ENCODE peak calls at places on chromosomes 4 and X, in seven cellular contexts. One of them, this sample, is unnamed.
A peak's percentile ranks its signal among the peaks of the same experiment; 100 is the strongest.

GRCh38 chrX:68938244-68939004 is 109.6 kb downstream of the EFNB1 start:
- DNase-seq in K562: no peak
- DNase-seq in H1: no peak
- DNase-seq in GM12878: no peak
- DNase-seq in HepG2: no peak
- DNase-seq in SK-N-SH: no peak
- DNase-seq in GM12892: no peak
- DNase-seq in this sample: no peak

GRCh38 chrX:67700607-67701006 is 156.8 kb downstream of the AR start:
- DNase-seq in GM12892: no peak
- DNase-seq in K562: no peak
- DNase-seq in H1: no peak
- DNase-seq in SK-N-SH: no peak
- DNase-seq in GM12878: no peak
- DNase-seq in HepG2: no peak
- DNase-seq in this sample: no peak

GRCh38 chrX:154834562-154834961 is at the start of gene SMIM9:
- DNase-seq in HepG2: peak; percentile 8
- DNase-seq in GM12878: no peak
- DNase-seq in SK-N-SH: no peak
- DNase-seq in K562: no peak
- DNase-seq in GM12892: no peak
- DNase-seq in H1: no peak
- DNase-seq in this sample: no peak

GRCh38 chr4:52721968-52722814 is 29.0 kb downstream of the ERVMER34-1 start:
- DNase-seq in GM12892: peak; percentile 81
- DNase-seq in H1: peak; percentile 98
- DNase-seq in GM12878: peak; percentile 92
- DNase-seq in SK-N-SH: peak; percentile 95
- DNase-seq in K562: peak; percentile 16
- DNase-seq in HepG2: peak; percentile 81
- DNase-seq in this sample: peak; percentile 74

GRCh38 chr4:45172636-45173035 is 446.3 kb upstream of the GNPDA2 start:
- DNase-seq in HepG2: no peak
- DNase-seq in SK-N-SH: no peak
- DNase-seq in K562: no peak
- DNase-seq in H1: no peak
- DNase-seq in GM12878: no peak
- DNase-seq in GM12892: no peak
- DNase-seq in this sample: no peak

GRCh38 chrX:110310896-110311295 is 7.0 kb downstream of the AMMECR1 start:
- DNase-seq in K562: peak; percentile 21
- DNase-seq in HepG2: no peak
- DNase-seq in GM12892: peak; percentile 3
- DNase-seq in H1: no peak
- DNase-seq in GM12878: no peak
- DNase-seq in SK-N-SH: no peak
- DNase-seq in this sample: peak; percentile 3

GRCh38 chrX:136954930-136955329 is 74.4 kb upstream of the RBMX start:
- DNase-seq in HepG2: peak; percentile 6
- DNase-seq in GM12892: no peak
- DNase-seq in SK-N-SH: peak; percentile 27
- DNase-seq in H1: no peak
- DNase-seq in K562: peak; percentile 8
- DNase-seq in GM12878: no peak
- DNase-seq in this sample: no peak

GRCh38 chr4:71417150-71417549 is 78.3 kb downstream of the SLC4A4 start:
- DNase-seq in HepG2: no peak
- DNase-seq in GM12878: no peak
- DNase-seq in GM12892: no peak
- DNase-seq in SK-N-SH: no peak
- DNase-seq in H1: no peak
- DNase-seq in K562: no peak
- DNase-seq in this sample: no peak

GRCh38 chrX:8841911-8842310 is 40.7 kb upstream of the FAM9A start:
- DNase-seq in GM12892: no peak
- DNase-seq in K562: no peak
- DNase-seq in H1: no peak
- DNase-seq in SK-N-SH: no peak
- DNase-seq in HepG2: no peak
- DNase-seq in GM12878: no peak
- DNase-seq in this sample: no peak

GRCh38 chr4:110550260-110550659 is 72.6 kb downstream of the PITX2 start:
- DNase-seq in GM12878: no peak
- DNase-seq in HepG2: no peak
- DNase-seq in SK-N-SH: no peak
- DNase-seq in K562: no peak
- DNase-seq in H1: no peak
- DNase-seq in GM12892: no peak
- DNase-seq in this sample: no peak

GRCh38 chr4:3485011-3485881 is 22.1 kb downstream of the DOK7 start:
- DNase-seq in SK-N-SH: no peak
- DNase-seq in GM12878: no peak
- DNase-seq in H1: no peak
- DNase-seq in K562: no peak
- DNase-seq in HepG2: no peak
- DNase-seq in GM12892: no peak
- DNase-seq in this sample: no peak

GRCh38 chr4:138021116-138021820 is 220.9 kb downstream of the SLC7A11 start:
- DNase-seq in HepG2: no peak
- DNase-seq in GM12892: no peak
- DNase-seq in SK-N-SH: peak; percentile 11
- DNase-seq in K562: no peak
- DNase-seq in H1: no peak
- DNase-seq in GM12878: no peak
- DNase-seq in this sample: no peak

GRCh38 chrX:78314561-78314960 is 12.8 kb downstream of the CYSLTR1 start:
- DNase-seq in GM12892: no peak
- DNase-seq in SK-N-SH: no peak
- DNase-seq in HepG2: no peak
- DNase-seq in GM12878: no peak
- DNase-seq in K562: no peak
- DNase-seq in H1: no peak
- DNase-seq in this sample: no peak

GRCh38 chrX:7252013-7252610 is 104.2 kb upstream of the PUDP start:
- DNase-seq in GM12878: no peak
- DNase-seq in H1: no peak
- DNase-seq in SK-N-SH: no peak
- DNase-seq in HepG2: no peak
- DNase-seq in K562: no peak
- DNase-seq in GM12892: no peak
- DNase-seq in this sample: no peak

GRCh38 chrX:70208479-70208878 is 26.0 kb upstream of the AWAT1 start:
- DNase-seq in GM12878: no peak
- DNase-seq in H1: no peak
- DNase-seq in GM12892: no peak
- DNase-seq in HepG2: no peak
- DNase-seq in K562: no peak
- DNase-seq in SK-N-SH: no peak
- DNase-seq in this sample: no peak

GRCh38 chr4:182877326-182877883 is 39.8 kb downstream of the DCTD start:
- DNase-seq in K562: no peak
- DNase-seq in GM12892: no peak
- DNase-seq in GM12878: no peak
- DNase-seq in SK-N-SH: no peak
- DNase-seq in H1: no peak
- DNase-seq in HepG2: peak; percentile 87
- DNase-seq in this sample: no peak

GRCh38 chr4:182874946-182875345 is 42.2 kb downstream of the DCTD start:
- DNase-seq in GM12892: no peak
- DNase-seq in SK-N-SH: no peak
- DNase-seq in GM12878: no peak
- DNase-seq in HepG2: no peak
- DNase-seq in H1: no peak
- DNase-seq in K562: no peak
- DNase-seq in this sample: no peak

GRCh38 chr4:182875471-182875870 is 41.7 kb downstream of the DCTD start:
- DNase-seq in SK-N-SH: no peak
- DNase-seq in GM12878: no peak
- DNase-seq in HepG2: no peak
- DNase-seq in H1: no peak
- DNase-seq in GM12892: no peak
- DNase-seq in K562: no peak
- DNase-seq in this sample: no peak

GRCh38 chr4:182876427-182876826 is 40.8 kb downstream of the DCTD start:
- DNase-seq in GM12878: no peak
- DNase-seq in K562: no peak
- DNase-seq in H1: no peak
- DNase-seq in SK-N-SH: no peak
- DNase-seq in HepG2: no peak
- DNase-seq in GM12892: no peak
- DNase-seq in this sample: no peak

DNA sequence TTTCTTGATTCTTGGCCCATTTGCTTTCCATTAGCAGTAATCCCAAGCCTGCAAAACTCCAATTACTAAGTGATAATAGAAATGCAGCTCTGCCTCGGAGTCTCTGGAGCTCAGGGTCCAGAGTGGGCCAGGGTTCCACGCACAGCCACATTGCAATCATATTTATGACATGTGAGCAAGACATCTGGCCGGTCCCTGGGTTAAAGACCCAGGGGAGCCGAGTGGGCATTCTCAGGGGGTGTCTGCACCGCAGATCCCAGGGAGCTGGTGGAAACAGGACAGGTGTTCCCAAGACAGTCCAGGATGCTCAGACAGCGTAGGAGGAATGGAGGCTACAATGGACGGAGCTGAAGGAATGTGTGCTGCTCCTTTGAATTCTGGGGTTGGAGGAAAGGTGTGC is 41.2 kb downstream of the DCTD start:
- DNase-seq in HepG2: no peak
- DNase-seq in K562: no peak
- DNase-seq in SK-N-SH: no peak
- DNase-seq in H1: no peak
- DNase-seq in GM12892: no peak
- DNase-seq in GM12878: no peak
- DNase-seq in this sample: no peak
- TF ChIP-seq TAF1 in HepG2: no peak
- TF ChIP-seq TAF1 in K562: no peak
- TF ChIP-seq TAF1 in SK-N-SH: no peak
- TF ChIP-seq TAF1 in H1: no peak
- TF ChIP-seq TAF1 in GM12892: no peak
- TF ChIP-seq TAF1 in GM12878: no peak
- TF ChIP-seq TAF1 in this sample: no peak

DNA sequence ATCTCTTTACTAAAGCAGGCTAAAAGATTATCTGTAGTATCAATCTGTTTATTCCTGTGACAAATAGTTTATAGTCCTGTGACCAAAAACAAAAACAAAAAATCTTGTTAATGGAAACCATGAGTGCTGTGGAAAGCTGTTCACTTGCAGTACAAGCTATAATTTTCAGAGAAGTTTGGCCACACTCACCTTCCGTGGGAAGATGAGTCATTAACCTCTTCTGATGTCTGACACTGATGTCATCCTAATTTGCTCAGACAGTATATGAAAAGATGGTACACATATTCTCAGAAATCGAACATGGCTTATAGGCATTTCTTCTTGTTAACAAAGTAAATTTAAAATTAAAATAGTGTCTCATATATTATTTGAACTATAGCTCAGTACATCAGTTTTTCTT is 19.9 kb upstream of the ENPP6 start:
- DNase-seq in SK-N-SH: no peak
- DNase-seq in HepG2: no peak
- DNase-seq in K562: no peak
- DNase-seq in GM12892: no peak
- DNase-seq in H1: no peak
- DNase-seq in GM12878: no peak
- DNase-seq in this sample: no peak
- TF ChIP-seq TAF1 in SK-N-SH: no peak
- TF ChIP-seq TAF1 in HepG2: no peak
- TF ChIP-seq TAF1 in K562: no peak
- TF ChIP-seq TAF1 in GM12892: no peak
- TF ChIP-seq TAF1 in H1: no peak
- TF ChIP-seq TAF1 in GM12878: no peak
- TF ChIP-seq TAF1 in this sample: no peak

DNA sequence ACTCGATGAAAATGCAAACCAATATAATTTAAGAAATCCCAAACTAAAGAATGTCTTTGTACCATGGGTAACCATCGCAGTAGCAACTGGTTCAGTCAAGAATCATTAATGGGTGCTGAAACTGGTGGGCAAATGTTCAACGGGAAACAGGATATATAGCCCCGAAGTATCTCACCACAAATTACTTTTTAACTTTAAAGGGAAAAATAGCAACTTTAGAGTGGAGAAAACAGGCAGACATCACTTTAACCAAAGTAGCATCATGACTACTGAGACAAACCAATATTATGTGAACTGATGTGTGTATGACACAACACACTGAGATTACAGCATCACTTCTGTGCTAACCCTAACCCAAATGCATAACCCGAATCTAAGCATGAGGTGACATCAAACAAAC is 33.8 kb upstream of the SLAIN2 start:
- DNase-seq in SK-N-SH: no peak
- DNase-seq in GM12878: no peak
- DNase-seq in H1: no peak
- DNase-seq in GM12892: no peak
- DNase-seq in HepG2: no peak
- DNase-seq in K562: no peak
- DNase-seq in this sample: no peak
- TF ChIP-seq TAF1 in SK-N-SH: no peak
- TF ChIP-seq TAF1 in GM12878: no peak
- TF ChIP-seq TAF1 in H1: no peak
- TF ChIP-seq TAF1 in GM12892: no peak
- TF ChIP-seq TAF1 in HepG2: no peak
- TF ChIP-seq TAF1 in K562: no peak
- TF ChIP-seq TAF1 in this sample: no peak

DNA sequence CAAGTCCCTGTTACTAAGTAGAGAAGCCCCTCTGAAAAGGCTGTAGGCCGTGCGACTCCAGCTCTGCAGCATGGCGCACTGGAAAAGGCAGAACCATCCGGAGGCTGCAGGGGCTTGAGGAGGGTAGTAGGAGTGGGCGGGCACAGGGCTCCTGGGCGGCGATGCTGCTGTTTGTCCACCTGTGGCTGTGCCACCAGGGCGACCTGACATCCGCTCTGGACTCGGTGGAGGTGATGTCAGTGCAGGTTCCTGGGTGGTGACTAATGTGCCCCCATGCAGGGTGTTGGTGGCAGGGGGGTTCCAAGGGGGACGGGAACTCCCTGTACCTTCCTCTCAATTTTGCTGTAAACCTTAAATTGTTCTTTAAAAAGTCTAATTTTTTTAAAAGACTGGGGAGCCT is 58.3 kb downstream of the PCGF3 start:
- DNase-seq in HepG2: no peak
- DNase-seq in GM12878: no peak
- DNase-seq in SK-N-SH: no peak
- DNase-seq in GM12892: no peak
- DNase-seq in H1: no peak
- DNase-seq in K562: no peak
- DNase-seq in this sample: no peak
- TF ChIP-seq TAF1 in HepG2: no peak
- TF ChIP-seq TAF1 in GM12878: no peak
- TF ChIP-seq TAF1 in SK-N-SH: no peak
- TF ChIP-seq TAF1 in GM12892: no peak
- TF ChIP-seq TAF1 in H1: no peak
- TF ChIP-seq TAF1 in K562: no peak
- TF ChIP-seq TAF1 in this sample: no peak

GRCh38 chrX:18617351-18617750 is 54.6 kb downstream of the RS1 start:
- DNase-seq in HepG2: peak; percentile 82
- DNase-seq in H1: no peak
- DNase-seq in K562: no peak
- DNase-seq in GM12878: no peak
- DNase-seq in SK-N-SH: no peak
- DNase-seq in GM12892: no peak
- DNase-seq in this sample: no peak
- TF ChIP-seq TAF1 in HepG2: no peak
- TF ChIP-seq TAF1 in H1: no peak
- TF ChIP-seq TAF1 in K562: no peak
- TF ChIP-seq TAF1 in GM12878: no peak
- TF ChIP-seq TAF1 in SK-N-SH: no peak
- TF ChIP-seq TAF1 in GM12892: no peak
- TF ChIP-seq TAF1 in this sample: no peak

This sample was measured in GM12891.